ENCODE peak calls at places on chromosomes 3 and 15, in four cellular contexts. One of them, this sample, is unnamed.

GRCh38 chr15:96553006-96553405 is 222.5 kb downstream of the NR2F2 start:
- DNase-seq in mesendoderm: no peak
- DNase-seq in H9: no peak
- DNase-seq in IMR-90: no peak
- DNase-seq in this sample: no peak

GRCh38 chr3:104102386-104102785 is 1264.3 kb upstream of the ALCAM start:
- DNase-seq in IMR-90: peak
- DNase-seq in H9: peak
- DNase-seq in mesendoderm: peak
- DNase-seq in this sample: no peak

GRCh38 chr3:18572809-18573208 is 147.7 kb upstream of the SATB1 start:
- DNase-seq in IMR-90: no peak
- DNase-seq in H9: no peak
- DNase-seq in mesendoderm: no peak
- DNase-seq in this sample: no peak

GRCh38 chr15:30978328-30978727 is 13.1 kb downstream of the MTMR10 start:
- DNase-seq in mesendoderm: no peak
- DNase-seq in H9: no peak
- DNase-seq in IMR-90: no peak
- DNase-seq in this sample: no peak

GRCh38 chr15:55267401-55268053 is 22.1 kb downstream of the RAB27A start:
- DNase-seq in H9: no peak
- DNase-seq in mesendoderm: no peak
- DNase-seq in IMR-90: peak
- DNase-seq in this sample: no peak

GRCh38 chr3:64943861-64944260 is 256.1 kb upstream of the ADAMTS9 start:
- DNase-seq in H9: no peak
- DNase-seq in IMR-90: no peak
- DNase-seq in mesendoderm: no peak
- DNase-seq in this sample: no peak

GRCh38 chr3:125634346-125634964 is 39.2 kb upstream of the OSBPL11 start:
- DNase-seq in H9: peak
- DNase-seq in mesendoderm: no peak
- DNase-seq in IMR-90: no peak
- DNase-seq in this sample: peak

GRCh38 chr15:81056276-81056675 is 55.6 kb downstream of the TLNRD1 start:
- DNase-seq in IMR-90: no peak
- DNase-seq in mesendoderm: no peak
- DNase-seq in H9: no peak
- DNase-seq in this sample: no peak

GRCh38 chr3:132343018-132343612 is 25.9 kb downstream of the ACP3 start:
- DNase-seq in H9: peak
- DNase-seq in mesendoderm: peak
- DNase-seq in IMR-90: peak
- DNase-seq in this sample: peak

GRCh38 chr15:83919319-83919830 is 265.5 kb downstream of the ADAMTSL3 start:
- DNase-seq in IMR-90: no peak
- DNase-seq in mesendoderm: no peak
- DNase-seq in H9: no peak
- DNase-seq in this sample: no peak

GRCh38 chr15:36817776-36818175 is 238.3 kb downstream of the CDIN1 start:
- DNase-seq in mesendoderm: no peak
- DNase-seq in H9: no peak
- DNase-seq in IMR-90: no peak
- DNase-seq in this sample: no peak

GRCh38 chr3:30786360-30786759 is 108.1 kb downstream of the GADL1 start:
- DNase-seq in H9: no peak
- DNase-seq in IMR-90: no peak
- DNase-seq in mesendoderm: peak
- DNase-seq in this sample: no peak

GRCh38 chr3:158742861-158743260 is 10.6 kb upstream of the RARRES1 start:
- DNase-seq in mesendoderm: no peak
- DNase-seq in H9: no peak
- DNase-seq in IMR-90: peak
- DNase-seq in this sample: no peak

GRCh38 chr15:34914316-34914715 is 55.2 kb downstream of the AQR start:
- DNase-seq in H9: no peak
- DNase-seq in IMR-90: no peak
- DNase-seq in mesendoderm: peak
- DNase-seq in this sample: no peak

GRCh38 chr3:19972056-19972455 is 25.2 kb downstream of the RAB5A start:
- DNase-seq in mesendoderm: peak
- DNase-seq in H9: no peak
- DNase-seq in IMR-90: peak
- DNase-seq in this sample: no peak

GRCh38 chr15:74311734-74312444 is 55.6 kb downstream of the CYP11A1 start:
- DNase-seq in mesendoderm: peak
- DNase-seq in H9: peak
- DNase-seq in IMR-90: peak
- DNase-seq in this sample: no peak

GRCh38 chr15:78241017-78241416 is 6.7 kb upstream of the ACSBG1 start:
- DNase-seq in mesendoderm: peak
- DNase-seq in H9: peak
- DNase-seq in IMR-90: peak
- DNase-seq in this sample: peak

GRCh38 chr3:48433472-48434118 is 3.7 kb upstream of the PLXNB1 start:
- DNase-seq in mesendoderm: no peak
- DNase-seq in H9: no peak
- DNase-seq in IMR-90: peak
- DNase-seq in this sample: no peak

GRCh38 chr3:104952587-104952986 is 414.1 kb upstream of the ALCAM start:
- DNase-seq in H9: no peak
- DNase-seq in mesendoderm: no peak
- DNase-seq in IMR-90: peak
- DNase-seq in this sample: no peak

GRCh38 chr3:177932750-177933660 is 603.2 kb upstream of the KCNMB2 start:
- DNase-seq in mesendoderm: no peak
- DNase-seq in IMR-90: peak
- DNase-seq in H9: no peak
- DNase-seq in this sample: no peak

GRCh38 chr15:67611803-67612369 is 69.4 kb downstream of the MAP2K5 start:
- DNase-seq in mesendoderm: no peak
- DNase-seq in H9: no peak
- DNase-seq in IMR-90: peak
- DNase-seq in this sample: no peak

GRCh38 chr15:73265536-73266153 is 103.1 kb downstream of the HCN4 start:
- DNase-seq in IMR-90: peak
- DNase-seq in mesendoderm: peak
- DNase-seq in H9: peak
- DNase-seq in this sample: no peak

GRCh38 chr3:138089091-138089490 is 26.3 kb downstream of the DZIP1L start:
- DNase-seq in mesendoderm: no peak
- DNase-seq in H9: no peak
- DNase-seq in IMR-90: peak
- DNase-seq in this sample: no peak

GRCh38 chr3:148880681-148881080 is 15.6 kb downstream of the CPA3 start:
- DNase-seq in mesendoderm: peak
- DNase-seq in IMR-90: no peak
- DNase-seq in H9: peak
- DNase-seq in this sample: no peak

GRCh38 chr3:149352556-149352955 is 19.1 kb upstream of the TM4SF18 start:
- DNase-seq in H9: peak
- DNase-seq in IMR-90: peak
- DNase-seq in mesendoderm: peak
- DNase-seq in this sample: peak

GRCh38 chr3:8147726-8148125 is 353.9 kb upstream of the LMCD1 start:
- DNase-seq in IMR-90: no peak
- DNase-seq in H9: no peak
- DNase-seq in mesendoderm: no peak
- DNase-seq in this sample: no peak

GRCh38 chr3:4750306-4751056 is 228.8 kb upstream of the BHLHE40 start:
- DNase-seq in H9: no peak
- DNase-seq in mesendoderm: peak
- DNase-seq in IMR-90: peak
- DNase-seq in this sample: no peak

GRCh38 chr3:51942603-51943450 is 664 bp downstream of the PARP3 start:
- DNase-seq in H9: peak
- DNase-seq in IMR-90: peak
- DNase-seq in mesendoderm: peak
- DNase-seq in this sample: no peak

GRCh38 chr3:114231616-114232015 is 5.8 kb downstream of the ZNF80 start:
- DNase-seq in IMR-90: no peak
- DNase-seq in mesendoderm: no peak
- DNase-seq in H9: no peak
- DNase-seq in this sample: no peak

GRCh38 chr15:52563499-52564060 is 5.2 kb downstream of the ARPP19 start:
- DNase-seq in H9: no peak
- DNase-seq in mesendoderm: no peak
- DNase-seq in IMR-90: no peak
- DNase-seq in this sample: no peak

GRCh38 chr3:72440491-72440890 is 407.8 kb downstream of the SHQ1 start:
- DNase-seq in IMR-90: no peak
- DNase-seq in H9: no peak
- DNase-seq in mesendoderm: no peak
- DNase-seq in this sample: no peak

GRCh38 chr3:54564374-54564925 is 363.4 kb downstream of the LRTM1 start:
- DNase-seq in IMR-90: no peak
- DNase-seq in H9: no peak
- DNase-seq in mesendoderm: no peak
- DNase-seq in this sample: no peak
- H3K56ac ChIP-seq in IMR-90: no peak
- H3K56ac ChIP-seq in H9: no peak
- H3K56ac ChIP-seq in mesendoderm: no peak
- H3K56ac ChIP-seq in this sample: no peak

DNA sequence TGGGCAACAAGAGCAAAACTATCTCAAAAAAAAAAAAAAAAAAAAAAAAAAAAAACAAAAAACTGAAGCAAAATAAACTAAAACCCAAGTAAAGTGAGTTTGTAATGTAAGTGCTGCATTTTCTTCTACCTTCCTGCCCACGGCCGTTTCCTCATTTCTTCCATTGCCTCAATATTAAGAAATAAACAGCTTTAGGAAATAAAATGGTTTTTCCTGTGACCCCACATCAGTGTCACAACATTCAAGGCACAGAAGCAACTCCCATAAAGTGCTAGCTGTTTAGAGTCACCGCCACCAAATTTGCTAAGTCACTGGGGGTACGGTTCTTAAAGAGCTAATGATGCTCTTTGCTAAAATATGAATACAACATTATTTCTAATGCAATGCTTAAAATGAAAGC is 3.3 kb downstream of the PKM start:
- DNase-seq in IMR-90: no peak
- DNase-seq in H9: no peak
- DNase-seq in mesendoderm: peak
- DNase-seq in this sample: no peak
- H2BK5ac ChIP-seq in IMR-90: peak
- H2BK5ac ChIP-seq in H9: no peak
- H2BK5ac ChIP-seq in mesendoderm: no peak
- H2BK5ac ChIP-seq in this sample: no peak

GRCh38 chr15:29692527-29692926 is 129.7 kb downstream of the TJP1 start:
- DNase-seq in mesendoderm: peak
- DNase-seq in H9: no peak
- DNase-seq in IMR-90: no peak
- DNase-seq in this sample: no peak

GRCh38 chr15:29689724-29689986 is 132.6 kb downstream of the TJP1 start:
- DNase-seq in mesendoderm: no peak
- DNase-seq in IMR-90: no peak
- DNase-seq in H9: no peak
- DNase-seq in this sample: no peak

GRCh38 chr15:29688981-29689723 is 133.1 kb downstream of the TJP1 start:
- DNase-seq in H9: no peak
- DNase-seq in mesendoderm: no peak
- DNase-seq in IMR-90: no peak
- DNase-seq in this sample: peak

GRCh38 chr15:29693225-29693624 is 129.0 kb downstream of the TJP1 start:
- DNase-seq in H9: no peak
- DNase-seq in mesendoderm: no peak
- DNase-seq in IMR-90: no peak
- DNase-seq in this sample: no peak

GRCh38 chr15:29690765-29691475 is 131.3 kb downstream of the TJP1 start:
- DNase-seq in H9: no peak
- DNase-seq in IMR-90: peak
- DNase-seq in mesendoderm: no peak
- DNase-seq in this sample: no peak
- H3K56ac ChIP-seq in H9: no peak
- H3K56ac ChIP-seq in IMR-90: no peak
- H3K56ac ChIP-seq in mesendoderm: no peak
- H3K56ac ChIP-seq in this sample: no peak

GRCh38 chr3:129487183-129487867 is 41.1 kb upstream of the RHO start:
- DNase-seq in IMR-90: no peak
- DNase-seq in mesendoderm: no peak
- DNase-seq in H9: no peak
- DNase-seq in this sample: no peak

GRCh38 chr3:129493206-129493605 is 35.2 kb upstream of the RHO start:
- DNase-seq in H9: no peak
- DNase-seq in mesendoderm: no peak
- DNase-seq in IMR-90: no peak
- DNase-seq in this sample: no peak

GRCh38 chr3:129491794-129492193 is 36.6 kb upstream of the RHO start:
- DNase-seq in IMR-90: peak
- DNase-seq in mesendoderm: no peak
- DNase-seq in H9: no peak
- DNase-seq in this sample: no peak

GRCh38 chr3:129490273-129490675 is 38.2 kb upstream of the RHO start:
- DNase-seq in H9: peak
- DNase-seq in IMR-90: peak
- DNase-seq in mesendoderm: peak
- DNase-seq in this sample: peak

GRCh38 chr3:129492691-129493090 is 35.7 kb upstream of the RHO start:
- DNase-seq in mesendoderm: no peak
- DNase-seq in H9: no peak
- DNase-seq in IMR-90: no peak
- DNase-seq in this sample: no peak
- H2BK5ac ChIP-seq in mesendoderm: no peak
- H2BK5ac ChIP-seq in H9: no peak
- H2BK5ac ChIP-seq in IMR-90: peak
- H2BK5ac ChIP-seq in this sample: no peak

GRCh38 chr3:195556390-195556789 is 13.3 kb upstream of the PPP1R2 start:
- DNase-seq in IMR-90: no peak
- DNase-seq in H9: peak
- DNase-seq in mesendoderm: peak
- DNase-seq in this sample: no peak
- H3K56ac ChIP-seq in IMR-90: no peak
- H3K56ac ChIP-seq in H9: no peak
- H3K56ac ChIP-seq in mesendoderm: no peak
- H3K56ac ChIP-seq in this sample: no peak

GRCh38 chr3:40523781-40524180 is 979 bp upstream of the ZNF621 start:
- DNase-seq in H9: no peak
- DNase-seq in IMR-90: no peak
- DNase-seq in mesendoderm: no peak
- DNase-seq in this sample: no peak

GRCh38 chr3:40524222-40524570 is 564 bp upstream of the ZNF621 start:
- DNase-seq in mesendoderm: no peak
- DNase-seq in H9: no peak
- DNase-seq in IMR-90: peak
- DNase-seq in this sample: no peak

GRCh38 chr3:40528426-40528825 is 3.7 kb downstream of the ZNF621 start:
- DNase-seq in IMR-90: no peak
- DNase-seq in H9: no peak
- DNase-seq in mesendoderm: no peak
- DNase-seq in this sample: no peak

GRCh38 chr3:40521254-40521653 is 3.5 kb upstream of the ZNF621 start:
- DNase-seq in mesendoderm: no peak
- DNase-seq in IMR-90: no peak
- DNase-seq in H9: no peak
- DNase-seq in this sample: no peak

GRCh38 chr3:40524571-40525285 is at the start of gene ZNF621:
- DNase-seq in H9: peak
- DNase-seq in IMR-90: peak
- DNase-seq in mesendoderm: peak
- DNase-seq in this sample: peak
- H2BK5ac ChIP-seq in H9: no peak
- H2BK5ac ChIP-seq in IMR-90: peak
- H2BK5ac ChIP-seq in mesendoderm: peak
- H2BK5ac ChIP-seq in this sample: peak

GRCh38 chr3:143294183-143294582 is 174.6 kb downstream of the CHST2 start:
- DNase-seq in IMR-90: no peak
- DNase-seq in mesendoderm: no peak
- DNase-seq in H9: no peak
- DNase-seq in this sample: no peak
- H3K56ac ChIP-seq in IMR-90: no peak
- H3K56ac ChIP-seq in mesendoderm: no peak
- H3K56ac ChIP-seq in H9: no peak
- H3K56ac ChIP-seq in this sample: no peak

This sample was measured in H1.